ENCODE peak calls at places on chromosomes 2 and 18, in eight cellular contexts. Q, J, C, N, E, F, Z and D are unnamed samples.

GRCh38 chr18:34028341-34028740 is 196.4 kb downstream of the NOL4 start:
- DNase-seq in N (no peak), E (no peak), Q (no peak), F (no peak), Z (no peak), C (no peak), J (peak), D (no peak)

GRCh38 chr2:10331702-10332401 is 29.1 kb downstream of the HPCAL1 start:
- DNase-seq in C (no peak), N (no peak), Z (no peak), J (no peak), E (peak), Q (no peak), F (no peak), D (no peak)

GRCh38 chr2:3461781-3462492 is 57.4 kb downstream of the ADI1 start:
- DNase-seq in C (no peak), E (peak), J (peak), N (peak), F (peak), Z (no peak), Q (peak), D (no peak)

GRCh38 chr2:40240067-40240466 is 211.8 kb downstream of the SLC8A1 start:
- DNase-seq in Q (peak), C (no peak), J (peak), F (no peak), Z (peak), N (no peak), E (no peak), D (no peak)

GRCh38 chr2:71224457-71224856 is 2.4 kb downstream of the PAIP2B start:
- DNase-seq in N (no peak), J (no peak), E (peak), Z (no peak), Q (no peak), C (no peak), F (no peak), D (no peak)

GRCh38 chr2:9552491-9553178 is 3.0 kb downstream of the ADAM17 start:
- DNase-seq in E (no peak), F (no peak), Z (no peak), C (no peak), Q (peak), N (no peak), J (peak), D (no peak)

GRCh38 chr2:96399342-96400048 is 63.9 kb downstream of the NCAPH start:
- DNase-seq in Z (no peak), Q (no peak), E (no peak), F (no peak), J (no peak), C (no peak), N (no peak), D (no peak)

GRCh38 chr2:68193774-68194372 is 36.2 kb downstream of the PNO1 start:
- DNase-seq in C (no peak), E (no peak), Z (no peak), N (no peak), Q (peak), F (no peak), J (peak), D (no peak)

GRCh38 chr18:62450546-62451395 is 72.1 kb upstream of the ZCCHC2 start:
- DNase-seq in J (peak), N (peak), Z (peak), E (no peak), F (peak), Q (peak), C (no peak), D (peak)

GRCh38 chr18:39441648-39442047 is 1876.0 kb upstream of the CELF4 start:
- DNase-seq in C (no peak), E (no peak), J (no peak), Q (no peak), F (no peak), Z (no peak), N (no peak), D (no peak)

GRCh38 chr2:43897492-43897891 is 58.7 kb downstream of the ABCG8 start:
- DNase-seq in C (no peak), J (no peak), Z (no peak), F (no peak), Q (no peak), N (no peak), E (no peak), D (no peak)

GRCh38 chr2:17627434-17627833 is 86.9 kb downstream of the VSNL1 start:
- DNase-seq in F (no peak), Z (no peak), J (no peak), N (no peak), C (no peak), Q (no peak), E (no peak), D (no peak)

GRCh38 chr2:239216614-239217273 is 184.1 kb downstream of the HDAC4 start:
- DNase-seq in F (no peak), Q (no peak), N (no peak), C (no peak), Z (no peak), E (no peak), J (no peak), D (no peak)

GRCh38 chr2:132991464-132992045 is 321.6 kb upstream of the LYPD1 start:
- DNase-seq in F (no peak), J (no peak), Z (no peak), C (no peak), E (no peak), Q (no peak), N (no peak), D (no peak)

GRCh38 chr2:51085679-51086078 is 53.7 kb upstream of the NRXN1 start:
- DNase-seq in Q (no peak), Z (no peak), F (no peak), C (no peak), J (no peak), N (no peak), E (no peak), D (no peak)

GRCh38 chr2:80020061-80020460 is 284.5 kb downstream of the LRRTM1 start:
- DNase-seq in Q (no peak), Z (no peak), J (no peak), F (no peak), C (no peak), E (no peak), N (no peak), D (no peak)

GRCh38 chr2:197322729-197323720 is 12.4 kb upstream of the ANKRD44 start:
- DNase-seq in C (no peak), E (no peak), J (no peak), N (no peak), Z (no peak), F (peak), Q (no peak), D (no peak)

GRCh38 chr2:217399288-217399687 is 539.4 kb upstream of the TNP1 start:
- DNase-seq in Z (no peak), N (no peak), J (peak), E (no peak), C (no peak), Q (no peak), F (no peak), D (no peak)

GRCh38 chr18:59300676-59301285 is 17.7 kb downstream of the CPLX4 start:
- DNase-seq in E (no peak), F (no peak), Z (no peak), C (no peak), J (no peak), N (peak), Q (no peak), D (no peak)

GRCh38 chr18:42053188-42053781 is 98.3 kb downstream of the PIK3C3 start:
- DNase-seq in C (no peak), F (peak), Q (peak), E (peak), Z (no peak), J (peak), N (peak), D (peak)

GRCh38 chr2:64857581-64858471 is 131.4 kb upstream of the SLC1A4 start:
- DNase-seq in Q (peak), C (no peak), E (no peak), J (peak), N (no peak), Z (peak), F (no peak), D (no peak)

GRCh38 chr2:176445831-176446433 is 176.7 kb downstream of the MTX2 start:
- DNase-seq in E (no peak), Z (no peak), N (no peak), J (peak), F (peak), Q (peak), C (no peak), D (no peak)

GRCh38 chr18:45887585-45887984 is 62.1 kb downstream of the SIGLEC15 start:
- DNase-seq in J (no peak), F (no peak), Z (no peak), N (no peak), E (no peak), C (no peak), Q (no peak), D (no peak)

GRCh38 chr2:105175231-105175630 is 66.3 kb upstream of the GPR45 start:
- DNase-seq in Z (no peak), J (no peak), E (no peak), F (no peak), N (no peak), C (no peak), Q (no peak), D (peak)

GRCh38 chr2:39663187-39663930 is 2.4 kb upstream of the TMEM178A start:
- DNase-seq in F (no peak), Q (no peak), C (no peak), E (no peak), N (no peak), J (no peak), Z (no peak), D (no peak)

GRCh38 chr2:12507295-12507694 is 209.4 kb upstream of the TRIB2 start:
- DNase-seq in E (no peak), F (no peak), N (peak), Z (no peak), C (no peak), J (peak), Q (peak), D (no peak)

GRCh38 chr2:88185480-88185879 is 15.3 kb downstream of the THNSL2 start:
- DNase-seq in E (no peak), F (no peak), Z (no peak), J (no peak), N (no peak), C (no peak), Q (no peak), D (no peak)

GRCh38 chr2:164824865-164825264 is 16.8 kb downstream of the COBLL1 start:
- DNase-seq in E (no peak), Q (no peak), Z (no peak), N (no peak), F (no peak), J (no peak), C (no peak), D (no peak)

GRCh38 chr2:147855316-147855715 is 10.5 kb downstream of the ACVR2A start:
- DNase-seq in N (no peak), C (no peak), F (no peak), Z (no peak), J (no peak), Q (no peak), E (no peak), D (no peak)

GRCh38 chr2:86039178-86039962 is 66.3 kb downstream of the POLR1A start:
- DNase-seq in F (no peak), C (no peak), J (no peak), E (peak), N (no peak), Z (no peak), Q (no peak), D (no peak)

GRCh38 chr2:11748018-11748860 is 1.8 kb downstream of the LPIN1 start:
- DNase-seq in C (no peak), J (no peak), N (no peak), Q (no peak), E (peak), F (no peak), Z (no peak), D (no peak)

GRCh38 chr18:26091047-26091630 is 726 bp upstream of the SS18 start:
- DNase-seq in F (peak), Q (no peak), E (peak), J (no peak), N (no peak), Z (peak), C (no peak), D (peak)

GRCh38 chr18:51163543-51163942 is 33.9 kb downstream of the MEX3C start:
- DNase-seq in Q (no peak), J (no peak), E (no peak), Z (no peak), N (no peak), C (no peak), F (no peak), D (no peak)

GRCh38 chr18:51165296-51165695 is 32.2 kb downstream of the MEX3C start:
- DNase-seq in Z (no peak), J (no peak), F (no peak), C (no peak), E (no peak), Q (no peak), N (no peak), D (no peak)

GRCh38 chr18:51162617-51163016 is 34.9 kb downstream of the MEX3C start:
- DNase-seq in N (no peak), J (no peak), Q (no peak), C (no peak), E (no peak), Z (no peak), F (no peak), D (no peak)

GRCh38 chr18:51168031-51168742 is 29.3 kb downstream of the MEX3C start:
- DNase-seq in N (no peak), Q (no peak), E (no peak), Z (no peak), F (no peak), C (no peak), J (no peak), D (no peak)

GRCh38 chr18:51164327-51165290 is 32.9 kb downstream of the MEX3C start:
- DNase-seq in E (peak), Q (no peak), C (no peak), J (no peak), F (no peak), Z (no peak), N (no peak), D (no peak)
- TF ChIP-seq CTCF in E (peak), Q (no peak), C (no peak), J (no peak), F (no peak), Z (no peak), N (no peak), D (no peak)

DNA sequence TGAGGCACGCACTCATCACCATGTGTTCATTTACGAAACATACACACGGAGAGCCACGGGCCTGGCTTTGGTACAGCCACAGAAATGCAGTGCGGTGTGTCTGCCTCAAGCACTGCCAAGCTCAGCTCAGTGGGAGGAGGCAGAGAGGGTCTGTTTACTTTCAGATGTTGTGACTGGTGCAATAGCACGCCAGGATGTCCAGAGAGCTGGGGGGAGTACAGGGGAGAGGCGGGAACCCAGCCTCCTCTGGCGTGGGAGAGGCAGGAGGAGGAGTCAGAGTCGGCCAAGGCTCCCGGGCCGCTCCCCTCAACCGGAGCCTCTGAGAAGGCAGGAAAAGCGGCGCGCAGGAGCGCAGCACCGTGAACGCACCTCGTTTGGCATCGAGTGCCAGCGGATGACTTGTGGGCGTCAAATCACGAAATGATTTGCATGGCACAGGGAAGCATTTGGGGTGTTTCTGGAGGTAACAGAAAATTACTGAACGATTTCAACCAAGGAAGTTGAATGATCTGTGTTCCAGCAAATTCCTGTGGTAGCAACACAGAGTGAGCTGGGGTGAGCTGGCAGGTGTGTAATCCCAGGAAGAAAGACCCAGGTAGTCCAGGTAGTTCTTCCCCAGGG is 143.0 kb downstream of the ZNF516 start:
- DNase-seq in F (peak), N (peak), Q (peak), Z (peak), J (peak), E (no peak), C (peak), D (no peak)
- H3K4me3 ChIP-seq in F (peak), N (no peak), Q (peak), Z (no peak), J (no peak), E (no peak), C (no peak), D (no peak)

DNA sequence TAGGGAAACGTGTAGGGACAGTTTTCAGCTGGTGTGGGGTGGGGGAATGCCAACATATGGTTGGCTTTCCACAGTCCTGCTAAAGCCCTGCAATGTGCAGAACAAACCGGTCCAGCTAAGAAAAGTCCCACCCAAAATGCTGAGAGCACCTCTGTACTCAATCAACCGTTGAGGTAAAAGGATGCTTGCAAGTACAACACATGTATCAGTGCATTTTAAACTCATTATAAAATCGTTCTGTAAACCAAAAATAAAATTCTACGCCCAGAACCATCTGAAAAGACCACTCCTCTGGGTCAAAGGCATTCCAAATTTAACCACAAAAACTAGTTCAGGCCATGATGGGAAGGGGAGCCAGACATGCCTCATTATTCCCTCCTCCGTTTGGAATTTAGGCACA is 2.0 kb upstream of the TYMS start:
- DNase-seq in C (no peak), F (no peak), J (no peak), N (no peak), E (no peak), Z (no peak), Q (no peak), D (no peak)
- TF ChIP-seq CTCF in C (no peak), F (no peak), J (no peak), N (no peak), E (no peak), Z (no peak), Q (no peak), D (no peak)

GRCh38 chr18:44839239-44839666 is 158.6 kb downstream of the SETBP1 start:
- DNase-seq in C (no peak), J (peak), E (no peak), Z (peak), N (peak), F (no peak), Q (peak), D (no peak)
- H3K4me3 ChIP-seq in C (no peak), J (no peak), E (no peak), Z (no peak), N (no peak), F (no peak), Q (no peak), D (no peak)